ENCODE peak calls at places on chromosomes 4 and X, in five cellular contexts. One of them, this sample, is unnamed.

GRCh38 chrX:153888344-153888743 is 2.4 kb upstream of the L1CAM start:
- DNase-seq in H9: no peak
- DNase-seq in trophoblast cell: no peak
- DNase-seq in IMR-90: no peak
- DNase-seq in neuronal stem cell: no peak
- DNase-seq in this sample: no peak

GRCh38 chrX:40132751-40133150 is 35.0 kb upstream of the BCOR start:
- DNase-seq in IMR-90: peak; percentile 81
- DNase-seq in trophoblast cell: no peak
- DNase-seq in neuronal stem cell: no peak
- DNase-seq in H9: no peak
- DNase-seq in this sample: peak; percentile 86

GRCh38 chrX:41085883-41086626 is 810 bp downstream of the USP9X start:
- DNase-seq in IMR-90: peak; percentile 42
- DNase-seq in trophoblast cell: peak; percentile 56
- DNase-seq in H9: no peak
- DNase-seq in neuronal stem cell: no peak
- DNase-seq in this sample: peak; percentile 62

GRCh38 chr4:111991797-111992196 is 153.5 kb upstream of the FAM241A start:
- DNase-seq in IMR-90: peak; percentile 53
- DNase-seq in trophoblast cell: peak; percentile 38
- DNase-seq in neuronal stem cell: no peak
- DNase-seq in H9: no peak
- DNase-seq in this sample: peak; percentile 94

GRCh38 chr4:20901851-20902250 is 201.6 kb downstream of the PACRGL start:
- DNase-seq in neuronal stem cell: no peak
- DNase-seq in H9: no peak
- DNase-seq in IMR-90: no peak
- DNase-seq in trophoblast cell: no peak
- DNase-seq in this sample: no peak

GRCh38 chr4:8765631-8766590 is 105.7 kb downstream of the HMX1 start:
- DNase-seq in H9: no peak
- DNase-seq in IMR-90: no peak
- DNase-seq in trophoblast cell: no peak
- DNase-seq in neuronal stem cell: no peak
- DNase-seq in this sample: no peak

GRCh38 chr4:127601029-127601428 is 31.7 kb upstream of the INTU start:
- DNase-seq in H9: no peak
- DNase-seq in trophoblast cell: no peak
- DNase-seq in neuronal stem cell: no peak
- DNase-seq in IMR-90: peak; percentile 43
- DNase-seq in this sample: peak; percentile 30

GRCh38 chr4:94446386-94446785 is 5.4 kb upstream of the PDLIM5 start:
- DNase-seq in IMR-90: peak; percentile 95
- DNase-seq in neuronal stem cell: no peak
- DNase-seq in H9: no peak
- DNase-seq in trophoblast cell: peak; percentile 81
- DNase-seq in this sample: peak; percentile 49

GRCh38 chr4:121666091-121666679 is 30.6 kb downstream of the ANXA5 start:
- DNase-seq in IMR-90: no peak
- DNase-seq in H9: no peak
- DNase-seq in neuronal stem cell: no peak
- DNase-seq in trophoblast cell: no peak
- DNase-seq in this sample: no peak

GRCh38 chr4:2824329-2825183 is 19.1 kb upstream of the ADD1 start:
- DNase-seq in H9: no peak
- DNase-seq in trophoblast cell: no peak
- DNase-seq in IMR-90: no peak
- DNase-seq in neuronal stem cell: no peak
- DNase-seq in this sample: no peak

GRCh38 chrX:70289793-70290770 is at the start of the genes KIF4A and PDZD11:
- DNase-seq in H9: peak; percentile 80
- DNase-seq in IMR-90: peak; percentile 76
- DNase-seq in trophoblast cell: peak; percentile 82
- DNase-seq in neuronal stem cell: peak; percentile 61
- DNase-seq in this sample: peak; percentile 86

GRCh38 chr4:18844726-18845125 is 823.2 kb upstream of the LCORL start:
- DNase-seq in H9: no peak
- DNase-seq in IMR-90: peak; percentile 1
- DNase-seq in neuronal stem cell: no peak
- DNase-seq in trophoblast cell: no peak
- DNase-seq in this sample: no peak

GRCh38 chr4:2788532-2789103 is 4.3 kb upstream of the SH3BP2 start:
- DNase-seq in trophoblast cell: no peak
- DNase-seq in H9: peak; percentile 21
- DNase-seq in IMR-90: peak; percentile 29
- DNase-seq in neuronal stem cell: no peak
- DNase-seq in this sample: no peak

GRCh38 chrX:125132274-125132673 is 187.4 kb upstream of the TEX13C start:
- DNase-seq in trophoblast cell: peak; percentile 2
- DNase-seq in H9: no peak
- DNase-seq in IMR-90: peak; percentile 0
- DNase-seq in neuronal stem cell: no peak
- DNase-seq in this sample: no peak

GRCh38 chr4:113394730-113395530 is 345.5 kb downstream of the ANK2 start:
- DNase-seq in neuronal stem cell: peak; percentile 79
- DNase-seq in trophoblast cell: peak; percentile 95
- DNase-seq in H9: peak; percentile 51
- DNase-seq in IMR-90: peak; percentile 88
- DNase-seq in this sample: peak; percentile 86

GRCh38 chr4:544386-545105 is 31.5 kb downstream of the TMEM271 start:
- DNase-seq in H9: no peak
- DNase-seq in neuronal stem cell: no peak
- DNase-seq in trophoblast cell: no peak
- DNase-seq in IMR-90: no peak
- DNase-seq in this sample: no peak

GRCh38 chr4:156475322-156475721 is 496.3 kb downstream of the PDGFC start:
- DNase-seq in trophoblast cell: peak; percentile 51
- DNase-seq in IMR-90: peak; percentile 76
- DNase-seq in neuronal stem cell: no peak
- DNase-seq in H9: no peak
- DNase-seq in this sample: peak; percentile 73

GRCh38 chr4:101232074-101232776 is 115.1 kb downstream of the PPP3CA start:
- DNase-seq in neuronal stem cell: no peak
- DNase-seq in H9: no peak
- DNase-seq in IMR-90: peak; percentile 79
- DNase-seq in trophoblast cell: peak; percentile 56
- DNase-seq in this sample: peak; percentile 59

GRCh38 chr4:144658908-144659307 is 13.0 kb downstream of the HHIP start:
- DNase-seq in H9: no peak
- DNase-seq in IMR-90: peak; percentile 82
- DNase-seq in trophoblast cell: no peak
- DNase-seq in neuronal stem cell: no peak
- DNase-seq in this sample: no peak

GRCh38 chrX:66728818-66729271 is 90.0 kb upstream of the EDA2R start:
- DNase-seq in H9: peak; percentile 67
- DNase-seq in neuronal stem cell: peak; percentile 51
- DNase-seq in IMR-90: peak; percentile 59
- DNase-seq in trophoblast cell: peak; percentile 61
- DNase-seq in this sample: peak; percentile 60

GRCh38 chr4:2416564-2417195 is 1.8 kb downstream of the ZFYVE28 start:
- DNase-seq in H9: peak; percentile 81
- DNase-seq in trophoblast cell: peak; percentile 20
- DNase-seq in neuronal stem cell: peak; percentile 45
- DNase-seq in IMR-90: no peak
- DNase-seq in this sample: peak; percentile 69

GRCh38 chr4:16055937-16056336 is 27.9 kb downstream of the PROM1 start:
- DNase-seq in IMR-90: no peak
- DNase-seq in neuronal stem cell: no peak
- DNase-seq in trophoblast cell: no peak
- DNase-seq in H9: no peak
- DNase-seq in this sample: no peak

GRCh38 chr4:128819082-128819742 is 9.7 kb downstream of the JADE1 start:
- DNase-seq in H9: no peak
- DNase-seq in IMR-90: peak; percentile 33
- DNase-seq in trophoblast cell: peak; percentile 65
- DNase-seq in neuronal stem cell: no peak
- DNase-seq in this sample: no peak

GRCh38 chrX:41781500-41781899 is 57.5 kb downstream of the GPR82 start:
- DNase-seq in neuronal stem cell: no peak
- DNase-seq in IMR-90: peak; percentile 56
- DNase-seq in trophoblast cell: peak; percentile 56
- DNase-seq in H9: no peak
- DNase-seq in this sample: peak; percentile 46

GRCh38 chr4:42654606-42655005 is 2.3 kb downstream of the ATP8A1 start:
- DNase-seq in neuronal stem cell: no peak
- DNase-seq in H9: no peak
- DNase-seq in IMR-90: peak; percentile 50
- DNase-seq in trophoblast cell: no peak
- DNase-seq in this sample: peak; percentile 62
- H3K4me2 ChIP-seq in neuronal stem cell: no peak overlapping the region
- H3K4me2 ChIP-seq in H9: no peak overlapping the region
- H3K4me2 ChIP-seq in IMR-90: no peak overlapping the region
- H3K4me2 ChIP-seq in trophoblast cell: no peak overlapping the region
- H3K4me2 ChIP-seq in this sample: no peak overlapping the region

DNA sequence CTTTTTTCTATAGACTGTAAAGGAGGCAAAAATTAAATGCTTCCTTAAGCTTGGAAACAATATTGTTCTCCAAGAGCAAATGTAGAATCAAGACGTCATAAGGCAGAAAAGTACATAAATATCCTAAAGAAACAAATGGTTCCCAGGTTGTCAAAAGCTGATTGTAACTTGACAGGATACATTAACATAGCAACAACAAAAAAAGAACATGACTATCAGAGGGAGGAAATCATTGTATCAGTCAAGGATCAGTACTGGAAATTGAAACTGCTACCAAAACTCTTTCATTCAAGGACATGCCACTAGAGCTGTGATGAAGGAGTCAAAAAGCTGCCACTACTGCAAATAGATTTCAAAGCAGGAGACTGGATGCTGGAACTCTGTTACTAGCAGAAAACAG is 168.3 kb downstream of the BTC start:
- DNase-seq in IMR-90: no peak
- DNase-seq in H9: no peak
- DNase-seq in trophoblast cell: no peak
- DNase-seq in neuronal stem cell: no peak
- DNase-seq in this sample: peak; percentile 17
- H2BK120ac ChIP-seq in IMR-90: peak overlapping the region; percentile 82
- H2BK120ac ChIP-seq in H9: no peak overlapping the region
- H2BK120ac ChIP-seq in trophoblast cell: no peak overlapping the region
- H2BK120ac ChIP-seq in neuronal stem cell: no peak overlapping the region
- H2BK120ac ChIP-seq in this sample: no peak overlapping the region

GRCh38 chr4:182089326-182089725 is 153.9 kb upstream of the TENM3 start:
- DNase-seq in IMR-90: no peak
- DNase-seq in H9: no peak
- DNase-seq in neuronal stem cell: no peak
- DNase-seq in trophoblast cell: no peak
- DNase-seq in this sample: no peak

GRCh38 chr4:182085051-182085480 is 158.1 kb upstream of the TENM3 start:
- DNase-seq in neuronal stem cell: no peak
- DNase-seq in trophoblast cell: peak; percentile 54
- DNase-seq in IMR-90: no peak
- DNase-seq in H9: no peak
- DNase-seq in this sample: no peak

GRCh38 chr4:182082910-182083309 is 160.3 kb upstream of the TENM3 start:
- DNase-seq in H9: no peak
- DNase-seq in IMR-90: no peak
- DNase-seq in neuronal stem cell: no peak
- DNase-seq in trophoblast cell: no peak
- DNase-seq in this sample: no peak

GRCh38 chr4:182083681-182084410 is 159.4 kb upstream of the TENM3 start:
- DNase-seq in trophoblast cell: no peak
- DNase-seq in neuronal stem cell: no peak
- DNase-seq in IMR-90: no peak
- DNase-seq in H9: no peak
- DNase-seq in this sample: no peak
- H4K91ac ChIP-seq in trophoblast cell: peak overlapping the region; percentile 18
- H4K91ac ChIP-seq in neuronal stem cell: no peak overlapping the region
- H4K91ac ChIP-seq in IMR-90: no peak overlapping the region
- H4K91ac ChIP-seq in H9: no peak overlapping the region
- H4K91ac ChIP-seq in this sample: no peak overlapping the region

GRCh38 chr4:25060179-25060578 is 29.4 kb upstream of the LGI2 start:
- DNase-seq in trophoblast cell: no peak
- DNase-seq in IMR-90: no peak
- DNase-seq in neuronal stem cell: no peak
- DNase-seq in H9: no peak
- DNase-seq in this sample: no peak
- H3K4me2 ChIP-seq in trophoblast cell: no peak overlapping the region
- H3K4me2 ChIP-seq in IMR-90: no peak overlapping the region
- H3K4me2 ChIP-seq in neuronal stem cell: no peak overlapping the region
- H3K4me2 ChIP-seq in H9: no peak overlapping the region
- H3K4me2 ChIP-seq in this sample: no peak overlapping the region

This sample was measured in mesenchymal stem cell.